ENCODE peak calls at places on chromosomes 11 and 22, in seven cellular contexts. N is HTR-8/SVneo, M is EL, A is GDM1, F is hepatocyte, D is Daoy, I is endothelial cell. K is an unnamed sample.

GRCh38 chr22:50293441-50294318 is 13.8 kb downstream of the PLXNB2 start:
- DNase-seq in N (peak), M (peak), A (no peak), F (peak), D (peak), I (peak), K (peak)

GRCh38 chr11:79088967-79089366 is 351.9 kb downstream of the TENM4 start:
- DNase-seq in N (no peak), M (no peak), A (no peak), F (no peak), D (no peak), I (no peak), K (no peak)

GRCh38 chr11:61718046-61718531 is 34.3 kb upstream of the MYRF start:
- DNase-seq in N (no peak), M (no peak), A (no peak), F (no peak), D (no peak), I (no peak), K (no peak)

GRCh38 chr11:115194798-115195101 is 309.5 kb downstream of the CADM1 start:
- DNase-seq in N (no peak), M (no peak), A (no peak), F (no peak), D (peak), I (no peak), K (no peak)

GRCh38 chr22:30398685-30399680 is 2.2 kb downstream of the SEC14L2 start:
- DNase-seq in N (no peak), M (peak), A (no peak), F (no peak), D (peak), I (no peak), K (no peak)

GRCh38 chr11:2472428-2473186 is 27.8 kb downstream of the KCNQ1 start:
- DNase-seq in N (no peak), M (no peak), A (no peak), F (no peak), D (no peak), I (no peak), K (no peak)

GRCh38 chr22:23237201-23237798 is 57.0 kb downstream of the BCR start:
- DNase-seq in N (no peak), M (no peak), A (no peak), F (peak), D (peak), I (no peak), K (no peak)

GRCh38 chr11:6658647-6659046 is 3.0 kb upstream of the DCHS1 start:
- DNase-seq in N (no peak), M (no peak), A (no peak), F (no peak), D (no peak), I (no peak), K (no peak)

GRCh38 chr22:36383110-36383581 is 4.6 kb downstream of the MYH9 start:
- DNase-seq in N (no peak), M (peak), A (no peak), F (no peak), D (peak), I (no peak), K (peak)

GRCh38 chr22:19266547-19267086 is 24.9 kb downstream of the CLTCL1 start:
- DNase-seq in N (no peak), M (no peak), A (no peak), F (no peak), D (no peak), I (no peak), K (no peak)

GRCh38 chr11:19777342-19778102 is 64.9 kb downstream of the NAV2 start:
- DNase-seq in N (peak), M (peak), A (no peak), F (peak), D (peak), I (no peak), K (peak)

GRCh38 chr11:34185926-34186841 is 80.8 kb downstream of the NAT10 start:
- DNase-seq in N (no peak), M (no peak), A (no peak), F (no peak), D (no peak), I (peak), K (no peak)

GRCh38 chr11:32952421-32952820 is 59.8 kb downstream of the QSER1 start:
- DNase-seq in N (no peak), M (no peak), A (no peak), F (no peak), D (no peak), I (no peak), K (no peak)

GRCh38 chr22:31526275-31526674 is 29.9 kb downstream of the SFI1 start:
- DNase-seq in N (no peak), M (no peak), A (no peak), F (no peak), D (no peak), I (no peak), K (no peak)

GRCh38 chr11:82747471-82747870 is 13.8 kb upstream of the FAM181B start:
- DNase-seq in N (no peak), M (no peak), A (no peak), F (no peak), D (no peak), I (no peak), K (no peak)

GRCh38 chr22:17542452-17542851 is 20.8 kb upstream of the SLC25A18 start:
- DNase-seq in N (no peak), M (no peak), A (no peak), F (no peak), D (no peak), I (no peak), K (no peak)

GRCh38 chr22:24181088-24181995 is at the start of gene SUSD2:
- DNase-seq in N (no peak), M (peak), A (no peak), F (peak), D (no peak), I (no peak), K (no peak)

GRCh38 chr11:77547047-77547836 is 42.5 kb upstream of the AQP11 start:
- DNase-seq in N (no peak), M (no peak), A (no peak), F (no peak), D (no peak), I (no peak), K (no peak)

GRCh38 chr11:6249822-6250555 is 9.6 kb upstream of the CCKBR start:
- DNase-seq in N (peak), M (peak), A (no peak), F (peak), D (peak), I (no peak), K (peak)

GRCh38 chr11:71489311-71490043 is 36.5 kb downstream of the NADSYN1 start:
- DNase-seq in N (peak), M (peak), A (no peak), F (no peak), D (peak), I (no peak), K (no peak)

GRCh38 chr11:118892964-118893363 is 9.3 kb downstream of the CXCR5 start:
- DNase-seq in N (no peak), M (no peak), A (no peak), F (no peak), D (no peak), I (no peak), K (no peak)

GRCh38 chr11:36222755-36223635 is 66.2 kb downstream of the COMMD9 start:
- DNase-seq in N (no peak), M (no peak), A (no peak), F (no peak), D (no peak), I (no peak), K (peak)

GRCh38 chr22:45423524-45423923 is 10.0 kb downstream of the RIBC2 start:
- DNase-seq in N (no peak), M (no peak), A (no peak), F (no peak), D (no peak), I (no peak), K (no peak)

GRCh38 chr11:108588287-108588686 is 5.3 kb downstream of the EXPH5 start:
- DNase-seq in N (no peak), M (no peak), A (no peak), F (no peak), D (no peak), I (no peak), K (no peak)

GRCh38 chr11:124725719-124726105 is 14.0 kb upstream of the NRGN start:
- DNase-seq in N (no peak), M (peak), A (peak), F (no peak), D (peak), I (no peak), K (peak)

GRCh38 chr11:62432695-62433094 is 13.9 kb downstream of the SCGB1A1 start:
- DNase-seq in N (no peak), M (no peak), A (no peak), F (no peak), D (no peak), I (no peak), K (no peak)

GRCh38 chr11:38060930-38061329 is 1462.9 kb upstream of the RAG2 start:
- DNase-seq in N (peak), M (peak), A (no peak), F (no peak), D (no peak), I (no peak), K (no peak)

GRCh38 chr11:114179234-114179941 is 116.8 kb upstream of the NNMT start:
- DNase-seq in N (no peak), M (no peak), A (no peak), F (peak), D (no peak), I (no peak), K (peak)

GRCh38 chr11:43852057-43852636 is 28.5 kb upstream of the ALKBH3 start:
- DNase-seq in N (peak), M (peak), A (peak), F (peak), D (peak), I (peak), K (peak)

GRCh38 chr11:14932447-14932846 is 39.7 kb downstream of the CALCA start:
- DNase-seq in N (no peak), M (no peak), A (no peak), F (no peak), D (no peak), I (no peak), K (no peak)

GRCh38 chr11:77081976-77082836 is 15.4 kb downstream of the CAPN5 start:
- DNase-seq in N (no peak), M (no peak), A (no peak), F (no peak), D (peak), I (no peak), K (no peak)

GRCh38 chr11:7892751-7893356 is 38.2 kb downstream of the OR10A6 start:
- DNase-seq in N (peak), M (peak), A (peak), F (peak), D (peak), I (no peak), K (peak)

GRCh38 chr22:23240639-23241389 is 60.5 kb downstream of the BCR start:
- DNase-seq in N (no peak), M (no peak), A (no peak), F (no peak), D (no peak), I (no peak), K (no peak)

GRCh38 chr11:74951241-74951640 is 2.2 kb downstream of the SPCS2 start:
- DNase-seq in N (no peak), M (no peak), A (no peak), F (no peak), D (no peak), I (no peak), K (no peak)

GRCh38 chr22:36658900-36659299 is 44.7 kb downstream of the CACNG2 start:
- DNase-seq in N (no peak), M (no peak), A (no peak), F (no peak), D (peak), I (no peak), K (no peak)

GRCh38 chr11:16925495-16926065 is 88.6 kb downstream of the PLEKHA7 start:
- DNase-seq in N (peak), M (peak), A (no peak), F (peak), D (peak), I (peak), K (no peak)

K was measured in HCEC 1CT.